ENCODE peak calls at places on chromosomes 2 and 18, in eight cellular contexts. W is activated CD8-positive, alpha-beta memory T cell treated with anti-CD3 and anti-CD28 coated beads, Interleukin-2, amount 10 ng/mL, durations not matched to agents 7 days and 5 days; U is A549; T is naive thymus-derived CD8-positive, alpha-beta T cell; L is mucosa of descending colon; M is left cardiac atrium; Z is left lung; Y is lower lobe of right lung. E is an unnamed sample.

GRCh38 chr18:62957885-62958472 is 242.6 kb downstream of the PHLPP1 start:
- ATAC-seq in W (peak), T (peak), U (peak), L (peak), Y (peak), M (no peak), Z (peak), E (peak)

GRCh38 chr2:241726459-241726858 is 8.0 kb upstream of the D2HGDH start:
- ATAC-seq in T (no peak), U (no peak), L (no peak), Y (no peak), W (no peak), Z (no peak), M (no peak), E (no peak)

GRCh38 chr2:241942416-241943208 is 73.1 kb downstream of the RTP5 start:
- ATAC-seq in L (no peak), Y (no peak), U (no peak), Z (no peak), W (no peak), T (no peak), M (no peak), E (no peak)

GRCh38 chr18:79855147-79855910 is 57.6 kb downstream of the KCNG2 start:
- ATAC-seq in L (peak), W (no peak), T (no peak), Z (peak), Y (peak), U (no peak), M (peak), E (no peak)

GRCh38 chr18:49168281-49168680 is 217.5 kb upstream of the SMAD7 start:
- ATAC-seq in M (no peak), W (no peak), U (no peak), Z (no peak), T (no peak), L (no peak), Y (no peak), E (no peak)

GRCh38 chr2:226862623-226863022 is 26.8 kb downstream of the RHBDD1 start:
- ATAC-seq in U (no peak), M (no peak), Z (no peak), L (no peak), T (no peak), Y (no peak), W (no peak), E (no peak)

GRCh38 chr2:41926614-41927580 is 120.9 kb upstream of the PKDCC start:
- ATAC-seq in Y (peak), M (peak), W (no peak), U (no peak), T (no peak), Z (peak), L (peak), E (no peak)

GRCh38 chr2:206586609-206587008 is 55.7 kb upstream of the FAM237A start:
- ATAC-seq in W (no peak), T (no peak), Z (no peak), Y (no peak), L (no peak), M (no peak), U (no peak), E (no peak)

GRCh38 chr2:170985407-170985806 is 56.4 kb downstream of the GORASP2 start:
- ATAC-seq in W (no peak), U (no peak), L (no peak), T (no peak), Z (no peak), M (no peak), Y (no peak), E (no peak)

GRCh38 chr18:3667255-3668137 is 217.5 kb downstream of the TGIF1 start:
- ATAC-seq in Y (no peak), W (no peak), M (no peak), U (no peak), T (no peak), L (no peak), Z (no peak), E (no peak)

GRCh38 chr2:224982910-224983688 is 59.2 kb downstream of the DOCK10 start:
- ATAC-seq in Z (peak), T (peak), L (peak), U (no peak), M (peak), W (peak), Y (peak), E (peak)

GRCh38 chr18:46070683-46071614 is 1.1 kb downstream of the PSTPIP2 start:
- ATAC-seq in U (no peak), W (no peak), M (peak), T (peak), Y (peak), L (peak), Z (peak), E (peak)

GRCh38 chr18:59646946-59647307 is 50.3 kb downstream of the CCBE1 start:
- ATAC-seq in L (no peak), U (no peak), Y (no peak), W (no peak), Z (peak), T (no peak), M (no peak), E (no peak)

GRCh38 chr2:116250376-116250775 is 1564.1 kb upstream of the DDX18 start:
- ATAC-seq in L (no peak), M (no peak), U (no peak), W (no peak), Z (no peak), Y (no peak), T (no peak), E (no peak)

GRCh38 chr2:2775018-2775417 is 443.9 kb upstream of the MYT1L start:
- ATAC-seq in W (no peak), U (no peak), Y (no peak), M (no peak), L (no peak), Z (no peak), T (no peak), E (no peak)

GRCh38 chr2:153068915-153069314 is 350.5 kb downstream of the ARL6IP6 start:
- ATAC-seq in W (no peak), Z (no peak), T (no peak), M (no peak), U (no peak), Y (no peak), L (no peak), E (no peak)

GRCh38 chr2:191043438-191043837 is 29.5 kb upstream of the STAT1 start:
- ATAC-seq in M (no peak), U (no peak), Z (no peak), L (no peak), T (no peak), W (no peak), Y (no peak), E (peak)

GRCh38 chr2:233418761-233419625 is 64.7 kb downstream of the DGKD start:
- ATAC-seq in T (peak), M (peak), U (peak), Y (peak), Z (peak), L (no peak), W (peak), E (peak)

GRCh38 chr18:32373505-32373904 is 97.2 kb downstream of the GAREM1 start:
- ATAC-seq in L (no peak), M (no peak), W (no peak), U (no peak), T (no peak), Z (no peak), Y (no peak), E (no peak)

GRCh38 chr2:148362144-148362796 is 282.3 kb upstream of the EPC2 start:
- ATAC-seq in Y (no peak), Z (no peak), W (no peak), M (no peak), T (no peak), U (no peak), L (no peak), E (no peak)

GRCh38 chr2:238963970-238964331 is 116.1 kb downstream of the TWIST2 start:
- ATAC-seq in W (no peak), U (no peak), Z (no peak), L (no peak), M (no peak), Y (no peak), T (no peak), E (no peak)

GRCh38 chr2:230413465-230413864 is 2.5 kb upstream of the SP100 start:
- ATAC-seq in M (no peak), Y (no peak), L (no peak), T (no peak), U (no peak), Z (no peak), W (no peak), E (no peak)

GRCh38 chr2:44087714-44088092 is 81.0 kb upstream of the PPM1B start:
- ATAC-seq in U (peak), M (no peak), L (peak), T (peak), W (no peak), Z (no peak), Y (no peak), E (no peak)

GRCh38 chr2:81858998-81859397 is 1554.4 kb upstream of the LRRTM1 start:
- ATAC-seq in Z (no peak), U (no peak), L (peak), T (no peak), Y (no peak), W (no peak), M (no peak), E (no peak)

GRCh38 chr2:79189465-79189864 is 29.9 kb upstream of the REG3A start:
- ATAC-seq in T (no peak), M (no peak), U (no peak), W (no peak), Z (no peak), L (no peak), Y (no peak), E (no peak)